ENCODE peak calls at places on chromosomes 3 and 15, in eight cellular contexts. One of them, this sample, is unnamed.

GRCh38 chr3:29642393-29643033 is 361.6 kb downstream of the RBMS3 start:
- DNase-seq in HCT116: no peak
- DNase-seq in AG09309: peak
- DNase-seq in suprapubic skin: no peak
- DNase-seq in colonic mucosa: peak
- DNase-seq in esophagus muscularis mucosa: no peak
- DNase-seq in endothelial cell of umbilical vein: peak
- DNase-seq in RWPE1: no peak
- DNase-seq in this sample: no peak

GRCh38 chr3:99842826-99843589 is 25.3 kb downstream of the CMSS1 start:
- DNase-seq in HCT116: peak
- DNase-seq in AG09309: peak
- DNase-seq in suprapubic skin: no peak
- DNase-seq in colonic mucosa: no peak
- DNase-seq in esophagus muscularis mucosa: no peak
- DNase-seq in endothelial cell of umbilical vein: peak
- DNase-seq in RWPE1: peak
- DNase-seq in this sample: no peak

GRCh38 chr15:70289191-70289955 is 191.7 kb upstream of the TLE3 start:
- DNase-seq in HCT116: no peak
- DNase-seq in AG09309: no peak
- DNase-seq in suprapubic skin: no peak
- DNase-seq in colonic mucosa: no peak
- DNase-seq in esophagus muscularis mucosa: no peak
- DNase-seq in endothelial cell of umbilical vein: no peak
- DNase-seq in RWPE1: no peak
- DNase-seq in this sample: no peak

GRCh38 chr3:129723558-129724324 is 117.3 kb upstream of the PLXND1 start:
- DNase-seq in HCT116: no peak
- DNase-seq in AG09309: peak
- DNase-seq in suprapubic skin: peak
- DNase-seq in colonic mucosa: peak
- DNase-seq in esophagus muscularis mucosa: no peak
- DNase-seq in endothelial cell of umbilical vein: peak
- DNase-seq in RWPE1: peak
- DNase-seq in this sample: no peak

GRCh38 chr3:46670891-46671427 is 22.5 kb downstream of the ALS2CL start:
- DNase-seq in HCT116: no peak
- DNase-seq in AG09309: no peak
- DNase-seq in suprapubic skin: peak
- DNase-seq in colonic mucosa: no peak
- DNase-seq in esophagus muscularis mucosa: no peak
- DNase-seq in endothelial cell of umbilical vein: no peak
- DNase-seq in RWPE1: no peak
- DNase-seq in this sample: peak

GRCh38 chr3:51622868-51623267 is 48.2 kb upstream of the TEX264 start:
- DNase-seq in HCT116: no peak
- DNase-seq in AG09309: peak
- DNase-seq in suprapubic skin: no peak
- DNase-seq in colonic mucosa: no peak
- DNase-seq in esophagus muscularis mucosa: no peak
- DNase-seq in endothelial cell of umbilical vein: no peak
- DNase-seq in RWPE1: no peak
- DNase-seq in this sample: no peak

GRCh38 chr3:90184861-90185260 is 1077.4 kb downstream of the EPHA3 start:
- DNase-seq in HCT116: no peak
- DNase-seq in AG09309: no peak
- DNase-seq in suprapubic skin: no peak
- DNase-seq in colonic mucosa: no peak
- DNase-seq in esophagus muscularis mucosa: no peak
- DNase-seq in endothelial cell of umbilical vein: no peak
- DNase-seq in RWPE1: no peak
- DNase-seq in this sample: no peak

GRCh38 chr3:96106701-96107100 is 707.7 kb upstream of the EPHA6 start:
- DNase-seq in HCT116: no peak
- DNase-seq in AG09309: no peak
- DNase-seq in suprapubic skin: no peak
- DNase-seq in colonic mucosa: no peak
- DNase-seq in esophagus muscularis mucosa: no peak
- DNase-seq in endothelial cell of umbilical vein: no peak
- DNase-seq in RWPE1: no peak
- DNase-seq in this sample: no peak

GRCh38 chr15:39247574-39247973 is 333.3 kb upstream of the THBS1 start:
- DNase-seq in HCT116: no peak
- DNase-seq in AG09309: peak
- DNase-seq in suprapubic skin: no peak
- DNase-seq in colonic mucosa: no peak
- DNase-seq in esophagus muscularis mucosa: no peak
- DNase-seq in endothelial cell of umbilical vein: peak
- DNase-seq in RWPE1: no peak
- DNase-seq in this sample: no peak

GRCh38 chr15:63870403-63871209 is 36.9 kb upstream of the HERC1 start:
- DNase-seq in HCT116: no peak
- DNase-seq in AG09309: peak
- DNase-seq in suprapubic skin: no peak
- DNase-seq in colonic mucosa: no peak
- DNase-seq in esophagus muscularis mucosa: no peak
- DNase-seq in endothelial cell of umbilical vein: peak
- DNase-seq in RWPE1: peak
- DNase-seq in this sample: no peak

GRCh38 chr3:131995936-131996335 is 38.9 kb downstream of the CPNE4 start:
- DNase-seq in HCT116: no peak
- DNase-seq in AG09309: no peak
- DNase-seq in suprapubic skin: no peak
- DNase-seq in colonic mucosa: no peak
- DNase-seq in esophagus muscularis mucosa: no peak
- DNase-seq in endothelial cell of umbilical vein: no peak
- DNase-seq in RWPE1: no peak
- DNase-seq in this sample: no peak

GRCh38 chr3:150059241-150059640 is 88.5 kb upstream of the PFN2 start:
- DNase-seq in HCT116: no peak
- DNase-seq in AG09309: no peak
- DNase-seq in suprapubic skin: no peak
- DNase-seq in colonic mucosa: no peak
- DNase-seq in esophagus muscularis mucosa: no peak
- DNase-seq in endothelial cell of umbilical vein: no peak
- DNase-seq in RWPE1: no peak
- DNase-seq in this sample: no peak

GRCh38 chr3:64859625-64860590 is 172.1 kb upstream of the ADAMTS9 start:
- DNase-seq in HCT116: no peak
- DNase-seq in AG09309: no peak
- DNase-seq in suprapubic skin: no peak
- DNase-seq in colonic mucosa: no peak
- DNase-seq in esophagus muscularis mucosa: no peak
- DNase-seq in endothelial cell of umbilical vein: no peak
- DNase-seq in RWPE1: no peak
- DNase-seq in this sample: no peak

GRCh38 chr15:33068531-33068990 is 126.0 kb downstream of the FMN1 start:
- DNase-seq in HCT116: no peak
- DNase-seq in AG09309: no peak
- DNase-seq in suprapubic skin: peak
- DNase-seq in colonic mucosa: peak
- DNase-seq in esophagus muscularis mucosa: no peak
- DNase-seq in endothelial cell of umbilical vein: no peak
- DNase-seq in RWPE1: peak
- DNase-seq in this sample: no peak

GRCh38 chr3:42501321-42501680 is 1.1 kb upstream of the VIPR1 start:
- DNase-seq in HCT116: no peak
- DNase-seq in AG09309: no peak
- DNase-seq in suprapubic skin: peak
- DNase-seq in colonic mucosa: peak
- DNase-seq in esophagus muscularis mucosa: no peak
- DNase-seq in endothelial cell of umbilical vein: no peak
- DNase-seq in RWPE1: no peak
- DNase-seq in this sample: no peak

GRCh38 chr3:138862924-138863775 is 28.4 kb upstream of the PIK3CB start:
- DNase-seq in HCT116: peak
- DNase-seq in AG09309: no peak
- DNase-seq in suprapubic skin: no peak
- DNase-seq in colonic mucosa: peak
- DNase-seq in esophagus muscularis mucosa: no peak
- DNase-seq in endothelial cell of umbilical vein: peak
- DNase-seq in RWPE1: peak
- DNase-seq in this sample: no peak

GRCh38 chr3:165607221-165607620 is 230.0 kb downstream of the BCHE start:
- DNase-seq in HCT116: no peak
- DNase-seq in AG09309: no peak
- DNase-seq in suprapubic skin: no peak
- DNase-seq in colonic mucosa: no peak
- DNase-seq in esophagus muscularis mucosa: no peak
- DNase-seq in endothelial cell of umbilical vein: no peak
- DNase-seq in RWPE1: no peak
- DNase-seq in this sample: no peak
- TF ChIP-seq CTCF in HCT116: no peak
- TF ChIP-seq CTCF in AG09309: no peak
- TF ChIP-seq CTCF in suprapubic skin: no peak
- TF ChIP-seq CTCF in colonic mucosa: no peak
- TF ChIP-seq CTCF in esophagus muscularis mucosa: no peak
- TF ChIP-seq CTCF in endothelial cell of umbilical vein: no peak
- TF ChIP-seq CTCF in RWPE1: no peak
- TF ChIP-seq CTCF in this sample: no peak

DNA sequence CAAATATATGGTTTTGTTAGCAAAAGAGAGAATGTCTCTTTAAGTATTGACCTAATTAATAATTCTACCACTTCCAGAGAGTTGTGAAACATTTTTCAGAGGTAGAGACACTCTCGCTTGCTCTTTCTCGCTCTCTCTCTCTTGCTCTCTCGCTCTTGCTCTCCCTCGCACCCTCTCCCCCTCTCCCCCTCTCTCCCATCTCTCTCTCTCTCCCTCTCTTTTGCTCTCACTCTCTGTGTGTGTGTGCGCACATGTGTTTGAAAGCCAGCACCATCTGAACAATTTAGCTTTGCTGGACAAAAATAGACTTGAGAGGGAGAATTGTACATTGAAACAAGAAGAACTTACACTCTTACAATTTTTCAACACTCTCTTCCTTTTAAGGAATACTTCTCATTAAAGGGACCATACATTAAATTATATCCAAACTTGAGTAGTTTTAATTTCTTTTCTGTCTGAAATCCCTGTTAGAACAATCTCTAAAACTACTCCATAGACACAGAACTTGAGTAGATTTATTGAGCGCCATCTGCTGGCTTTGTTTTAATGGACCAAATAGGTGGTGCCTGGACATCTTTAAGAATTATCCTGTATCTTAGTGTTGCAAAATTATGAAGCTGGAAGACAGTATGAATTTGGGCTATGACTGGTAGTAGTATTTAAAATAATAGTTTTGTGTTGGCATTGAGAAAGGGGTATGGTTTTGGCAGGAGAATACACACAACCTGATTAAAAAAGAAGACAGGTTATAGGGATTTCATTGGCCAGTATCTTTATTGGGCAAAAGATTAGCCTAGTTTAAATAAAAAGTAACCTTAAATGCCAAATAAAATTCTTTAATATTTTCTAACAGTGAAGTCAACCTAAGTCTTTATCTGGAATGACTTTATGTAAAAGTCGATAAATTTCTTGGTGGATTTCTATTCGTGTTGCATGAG is 124.6 kb downstream of the AKAP13 start:
- DNase-seq in HCT116: peak
- DNase-seq in AG09309: peak
- DNase-seq in suprapubic skin: no peak
- DNase-seq in colonic mucosa: peak
- DNase-seq in esophagus muscularis mucosa: no peak
- DNase-seq in endothelial cell of umbilical vein: peak
- DNase-seq in RWPE1: peak
- DNase-seq in this sample: no peak
- TF ChIP-seq CTCF in HCT116: peak
- TF ChIP-seq CTCF in AG09309: peak
- TF ChIP-seq CTCF in suprapubic skin: peak
- TF ChIP-seq CTCF in colonic mucosa: peak
- TF ChIP-seq CTCF in esophagus muscularis mucosa: peak
- TF ChIP-seq CTCF in endothelial cell of umbilical vein: peak
- TF ChIP-seq CTCF in RWPE1: peak
- TF ChIP-seq CTCF in this sample: no peak

GRCh38 chr3:169558371-169558770 is 105.1 kb downstream of the MECOM start:
- DNase-seq in HCT116: no peak
- DNase-seq in AG09309: no peak
- DNase-seq in suprapubic skin: no peak
- DNase-seq in colonic mucosa: no peak
- DNase-seq in esophagus muscularis mucosa: no peak
- DNase-seq in endothelial cell of umbilical vein: peak
- DNase-seq in RWPE1: no peak
- DNase-seq in this sample: no peak

GRCh38 chr3:169563775-169564059 is 99.8 kb downstream of the MECOM start:
- DNase-seq in HCT116: no peak
- DNase-seq in AG09309: no peak
- DNase-seq in suprapubic skin: no peak
- DNase-seq in colonic mucosa: no peak
- DNase-seq in esophagus muscularis mucosa: no peak
- DNase-seq in endothelial cell of umbilical vein: no peak
- DNase-seq in RWPE1: no peak
- DNase-seq in this sample: no peak

GRCh38 chr3:169564883-169565282 is 98.6 kb downstream of the MECOM start:
- DNase-seq in HCT116: no peak
- DNase-seq in AG09309: no peak
- DNase-seq in suprapubic skin: no peak
- DNase-seq in colonic mucosa: no peak
- DNase-seq in esophagus muscularis mucosa: no peak
- DNase-seq in endothelial cell of umbilical vein: no peak
- DNase-seq in RWPE1: no peak
- DNase-seq in this sample: no peak

DNA sequence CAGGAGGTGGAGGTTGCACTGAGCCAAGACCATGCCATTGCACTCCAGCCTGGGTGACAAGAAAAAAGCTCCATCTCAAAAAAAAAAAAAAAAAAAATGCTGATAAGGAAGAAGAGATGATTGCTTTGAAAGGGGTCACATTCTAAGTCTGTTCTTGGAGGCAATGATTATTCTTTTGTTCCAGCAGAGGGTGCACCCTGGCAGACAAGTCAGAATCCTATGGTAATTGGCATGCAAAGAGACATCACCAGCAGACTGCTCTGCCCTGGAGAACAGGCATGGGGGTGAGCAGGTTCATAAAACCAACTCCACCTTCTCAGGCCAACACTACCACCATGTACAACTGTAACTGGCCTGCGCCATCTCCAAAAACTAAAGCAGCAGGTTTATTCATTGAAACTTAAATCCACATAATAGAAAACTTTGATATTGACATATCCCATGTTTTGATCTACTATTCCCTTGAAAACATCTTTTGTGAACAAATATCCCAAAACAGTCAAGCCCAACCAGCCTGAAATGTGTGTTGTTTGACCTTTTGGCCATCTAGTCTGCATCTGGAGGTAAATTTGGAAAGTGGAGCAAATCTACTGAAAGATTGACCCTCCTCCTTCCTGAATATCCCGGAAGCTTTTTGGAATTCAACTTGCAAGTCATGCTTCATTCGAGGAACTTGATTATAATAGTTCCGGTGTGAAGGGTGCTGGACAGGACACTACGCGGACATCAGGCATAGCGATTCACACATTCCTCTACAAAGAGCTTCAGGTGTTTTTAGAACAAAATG is 100.3 kb downstream of the MECOM start:
- DNase-seq in HCT116: no peak
- DNase-seq in AG09309: no peak
- DNase-seq in suprapubic skin: no peak
- DNase-seq in colonic mucosa: no peak
- DNase-seq in esophagus muscularis mucosa: no peak
- DNase-seq in endothelial cell of umbilical vein: no peak
- DNase-seq in RWPE1: peak
- DNase-seq in this sample: no peak
- TF ChIP-seq CTCF in HCT116: peak
- TF ChIP-seq CTCF in AG09309: peak
- TF ChIP-seq CTCF in suprapubic skin: no peak
- TF ChIP-seq CTCF in colonic mucosa: no peak
- TF ChIP-seq CTCF in esophagus muscularis mucosa: no peak
- TF ChIP-seq CTCF in endothelial cell of umbilical vein: peak
- TF ChIP-seq CTCF in RWPE1: no peak
- TF ChIP-seq CTCF in this sample: no peak

GRCh38 chr15:101020945-101021344 is 101.8 kb downstream of the LRRK1 start:
- DNase-seq in HCT116: no peak
- DNase-seq in AG09309: no peak
- DNase-seq in suprapubic skin: peak
- DNase-seq in colonic mucosa: peak
- DNase-seq in esophagus muscularis mucosa: peak
- DNase-seq in endothelial cell of umbilical vein: no peak
- DNase-seq in RWPE1: no peak
- DNase-seq in this sample: no peak
- TF ChIP-seq CTCF in HCT116: no peak
- TF ChIP-seq CTCF in AG09309: no peak
- TF ChIP-seq CTCF in suprapubic skin: no peak
- TF ChIP-seq CTCF in colonic mucosa: no peak
- TF ChIP-seq CTCF in esophagus muscularis mucosa: no peak
- TF ChIP-seq CTCF in endothelial cell of umbilical vein: no peak
- TF ChIP-seq CTCF in RWPE1: no peak
- TF ChIP-seq CTCF in this sample: no peak